ENCODE peak calls at places on chromosomes 16 and 17, in eight cellular contexts. T is T47D; C is GM19239; Q is CD4-positive, alpha-beta T cell; W is bronchial epithelial cell; J is AG04450; Y is T-helper 2 cell; V is spleen. N is an unnamed sample.

GRCh38 chr17:64603987-64604386 is 58.1 kb downstream of the SMURF2 start:
- DNase-seq in T (no peak), C (no peak), Q (no peak), W (no peak), J (no peak), Y (no peak), V (no peak), N (no peak)

GRCh38 chr17:40325156-40326013 is 16.4 kb downstream of the RARA start:
- DNase-seq in T (no peak), C (no peak), Q (no peak), W (no peak), J (no peak), Y (no peak), V (peak; percentile 76), N (no peak)

GRCh38 chr17:73091770-73092517 is 544 bp downstream of the SLC39A11 start:
- DNase-seq in T (peak; percentile 51), C (no peak), Q (no peak), W (peak; percentile 84), J (no peak), Y (no peak), V (peak; percentile 76), N (peak; percentile 19)

GRCh38 chr17:78034429-78035091 is 76.1 kb downstream of the TNRC6C start:
- DNase-seq in T (no peak), C (no peak), Q (no peak), W (peak; percentile 78), J (no peak), Y (no peak), V (no peak), N (no peak)

GRCh38 chr17:63429766-63430165 is 16.3 kb downstream of the CYB561 start:
- DNase-seq in T (no peak), C (no peak), Q (no peak), W (no peak), J (no peak), Y (no peak), V (peak; percentile 29), N (no peak)

GRCh38 chr16:9258423-9259051 is 167.1 kb downstream of the HAPSTR1 start:
- DNase-seq in T (peak; percentile 63), C (peak; percentile 27), Q (no peak), W (peak; percentile 9), J (no peak), Y (no peak), V (no peak), N (peak; percentile 64)

GRCh38 chr16:83623091-83623730 is 184.6 kb upstream of the HSBP1 start:
- DNase-seq in T (no peak), C (no peak), Q (no peak), W (no peak), J (no peak), Y (no peak), V (no peak), N (no peak)

GRCh38 chr16:85415196-85415988 is 197.7 kb upstream of the GSE1 start:
- DNase-seq in T (no peak), C (no peak), Q (peak; percentile 4), W (no peak), J (no peak), Y (no peak), V (peak; percentile 59), N (peak; percentile 80)

GRCh38 chr17:10646393-10646990 is 10.6 kb downstream of the MYH3 start:
- DNase-seq in T (peak; percentile 68), C (peak; percentile 45), Q (peak; percentile 60), W (peak; percentile 45), J (peak; percentile 49), Y (peak; percentile 56), V (peak; percentile 84), N (peak; percentile 67)